ENCODE peak calls at places on chromosomes 4 and X, in eight cellular contexts. Z, I, V, E, P, R, J and N are unnamed samples.

GRCh38 chrX:129908636-129909035 is 2.7 kb downstream of the UTP14A start:
- DNase-seq in V (no peak), J (no peak), R (no peak), P (no peak), I (no peak), E (no peak), Z (no peak), N (no peak)

GRCh38 chr4:94486372-94486801 is 34.6 kb downstream of the PDLIM5 start:
- DNase-seq in E (no peak), P (no peak), I (no peak), J (peak), V (peak), R (no peak), Z (peak), N (peak)

GRCh38 chr4:65943076-65943475 is 272.8 kb upstream of the EPHA5 start:
- DNase-seq in P (peak), Z (no peak), R (no peak), J (peak), E (no peak), I (no peak), V (peak), N (peak)

GRCh38 chr4:124144302-124144701 is 568.2 kb downstream of the ANKRD50 start:
- DNase-seq in Z (no peak), V (no peak), R (no peak), P (peak), E (no peak), J (no peak), I (no peak), N (no peak)

GRCh38 chrX:107565916-107566602 is 62.3 kb upstream of the PRPS1 start:
- DNase-seq in R (no peak), I (no peak), E (no peak), Z (no peak), V (peak), J (peak), P (peak), N (peak)

GRCh38 chrX:54042609-54043010 is 1.7 kb downstream of the PHF8 start:
- DNase-seq in V (peak), E (peak), Z (peak), P (no peak), I (peak), J (peak), R (peak), N (peak)

GRCh38 chr4:117623321-117623720 is 411.0 kb upstream of the NDST3 start:
- DNase-seq in P (no peak), J (no peak), R (no peak), V (no peak), Z (no peak), E (no peak), I (no peak), N (peak)

GRCh38 chr4:84985952-84986351 is 19.5 kb upstream of the WDFY3 start:
- DNase-seq in E (no peak), P (no peak), R (no peak), Z (peak), V (peak), J (peak), I (no peak), N (peak)

GRCh38 chr4:92305878-92306520 is 2.2 kb downstream of the GRID2 start:
- DNase-seq in J (no peak), V (no peak), P (no peak), I (no peak), R (no peak), E (no peak), Z (no peak), N (no peak)

GRCh38 chr4:138960175-138960710 is 55.3 kb upstream of the NOCT start:
- DNase-seq in J (no peak), P (no peak), Z (no peak), V (peak), E (no peak), R (no peak), I (no peak), N (no peak)

GRCh38 chrX:130756233-130756632 is 146.8 kb downstream of the ENOX2 start:
- DNase-seq in E (no peak), V (no peak), Z (no peak), I (no peak), J (no peak), P (no peak), R (no peak), N (no peak)